ENCODE peak calls at places on chromosomes 16 and 17, in five cellular contexts. N is stomach, T is heart left ventricle, I is prostate gland, L is tibial nerve. E is an unnamed sample.

GRCh38 chr16:67341250-67341649 is 14.6 kb downstream of the LRRC36 start:
- DNase-seq in I (no peak), N (no peak), T (no peak), L (no peak), E (no peak)

GRCh38 chr17:3896108-3897099 is 3.6 kb upstream of the CAMKK1 start:
- DNase-seq in I (no peak), L (no peak), N (no peak), T (no peak), E (peak)

GRCh38 chr16:54928016-54928356 is 2.7 kb upstream of the IRX5 start:
- DNase-seq in L (no peak), N (no peak), T (no peak), I (no peak), E (no peak)

GRCh38 chr16:83214671-83215070 is 587.9 kb downstream of the CDH13 start:
- DNase-seq in L (no peak), I (no peak), T (no peak), N (no peak), E (no peak)

GRCh38 chr17:32551186-32551955 is 64.6 kb downstream of the CDK5R1 start:
- DNase-seq in L (no peak), I (no peak), T (no peak), N (no peak), E (no peak)

GRCh38 chr17:38426441-38426840 is 1.8 kb upstream of the ARHGAP23 start:
- DNase-seq in N (no peak), T (no peak), I (no peak), L (no peak), E (no peak)

GRCh38 chr16:50583211-50583610 is 35.0 kb downstream of the NKD1 start:
- DNase-seq in T (no peak), L (no peak), I (no peak), N (no peak), E (no peak)

GRCh38 chr17:78596871-78597635 is 19.9 kb upstream of the DNAH17 start:
- DNase-seq in N (no peak), L (no peak), T (peak), I (no peak), E (no peak)

GRCh38 chr16:83136419-83136818 is 509.6 kb downstream of the CDH13 start:
- DNase-seq in T (no peak), I (no peak), N (no peak), L (no peak), E (no peak)

DNA sequence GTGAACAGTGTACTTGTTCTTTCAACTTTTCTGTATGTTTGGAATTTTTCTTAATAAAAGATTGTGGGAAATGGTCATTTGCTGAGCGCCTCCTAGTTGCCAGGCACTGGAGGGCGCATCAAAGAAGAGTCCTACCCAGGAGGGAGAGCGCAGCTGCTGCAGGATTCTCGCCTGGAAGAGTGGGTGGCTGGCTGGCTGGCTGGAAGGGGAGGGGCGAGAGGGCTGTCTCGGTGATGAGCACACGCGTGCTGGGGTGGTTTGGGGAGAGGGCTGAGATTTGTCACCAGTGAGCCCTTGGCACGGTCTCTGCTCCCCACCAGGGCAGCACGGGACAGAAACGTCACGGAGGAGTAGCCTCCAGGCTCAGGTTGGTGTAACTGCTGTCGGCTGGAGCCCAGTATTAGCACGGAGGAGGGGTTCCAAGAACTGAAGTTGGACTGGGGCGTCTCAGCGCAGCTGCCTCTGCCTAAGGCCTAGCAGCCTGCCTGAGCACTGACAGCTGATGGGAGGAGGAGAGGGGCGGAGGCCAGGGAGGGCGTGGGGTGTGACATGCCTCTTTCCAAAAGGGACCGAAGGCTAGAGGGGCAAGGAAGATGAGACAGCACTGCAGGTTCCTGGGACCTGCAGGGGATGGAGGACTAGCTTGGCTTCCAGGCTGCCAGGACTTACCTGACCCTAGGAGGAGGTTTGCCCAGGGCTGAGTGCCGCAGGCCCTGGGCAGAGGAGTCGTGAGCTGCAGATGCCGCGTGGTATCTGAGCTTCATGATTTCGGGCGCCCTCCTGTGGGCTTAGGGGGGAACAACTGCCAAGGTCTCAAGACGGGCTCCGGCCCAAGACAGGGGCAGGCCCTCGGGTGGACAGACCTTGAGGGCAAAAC is 5.7 kb downstream of the LDHD start:
- DNase-seq in T (peak), N (peak), I (peak), L (peak), E (peak)
- TF ChIP-seq POLR2A in T (no peak), N (no peak), I (no peak), L (no peak), E (no peak)

GRCh38 chr17:50864747-50865059 is 1.5 kb downstream of the TOB1 start:
- DNase-seq in N (no peak), T (no peak), L (no peak), I (no peak), E (no peak)

GRCh38 chr17:50865868-50866260 is 290 bp downstream of the TOB1 start:
- DNase-seq in T (no peak), N (no peak), L (no peak), I (no peak), E (no peak)

GRCh38 chr17:50865060-50865867 is 890 bp downstream of the TOB1 start:
- DNase-seq in N (peak), L (peak), T (peak), I (peak), E (peak)

GRCh38 chr17:50863221-50863843 is 2.8 kb downstream of the TOB1 start:
- DNase-seq in I (peak), L (peak), T (no peak), N (peak), E (peak)

DNA sequence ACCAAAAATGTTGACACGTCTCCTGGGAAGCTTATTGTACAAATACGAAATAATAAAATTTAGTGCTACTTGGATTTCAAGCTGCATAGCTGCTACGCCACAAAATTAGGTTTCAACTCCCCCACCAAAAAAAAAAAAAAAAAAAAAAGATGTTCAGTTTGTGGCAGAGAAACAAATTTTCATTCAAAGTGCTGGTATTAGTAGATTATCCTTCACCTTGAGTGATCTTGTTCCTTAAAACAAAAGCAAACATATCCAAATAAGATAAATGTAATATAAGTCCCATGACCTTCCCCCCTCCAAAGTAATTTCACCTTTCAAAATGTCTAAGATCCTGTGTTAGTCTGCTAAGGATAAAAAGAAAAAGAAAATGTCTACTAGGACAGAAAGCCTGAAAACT is 2.2 kb downstream of the TOB1 start:
- DNase-seq in T (no peak), N (no peak), L (no peak), I (no peak), E (no peak)
- H3K4me3 ChIP-seq in T (peak), N (peak), L (peak), I (peak), E (peak)

DNA sequence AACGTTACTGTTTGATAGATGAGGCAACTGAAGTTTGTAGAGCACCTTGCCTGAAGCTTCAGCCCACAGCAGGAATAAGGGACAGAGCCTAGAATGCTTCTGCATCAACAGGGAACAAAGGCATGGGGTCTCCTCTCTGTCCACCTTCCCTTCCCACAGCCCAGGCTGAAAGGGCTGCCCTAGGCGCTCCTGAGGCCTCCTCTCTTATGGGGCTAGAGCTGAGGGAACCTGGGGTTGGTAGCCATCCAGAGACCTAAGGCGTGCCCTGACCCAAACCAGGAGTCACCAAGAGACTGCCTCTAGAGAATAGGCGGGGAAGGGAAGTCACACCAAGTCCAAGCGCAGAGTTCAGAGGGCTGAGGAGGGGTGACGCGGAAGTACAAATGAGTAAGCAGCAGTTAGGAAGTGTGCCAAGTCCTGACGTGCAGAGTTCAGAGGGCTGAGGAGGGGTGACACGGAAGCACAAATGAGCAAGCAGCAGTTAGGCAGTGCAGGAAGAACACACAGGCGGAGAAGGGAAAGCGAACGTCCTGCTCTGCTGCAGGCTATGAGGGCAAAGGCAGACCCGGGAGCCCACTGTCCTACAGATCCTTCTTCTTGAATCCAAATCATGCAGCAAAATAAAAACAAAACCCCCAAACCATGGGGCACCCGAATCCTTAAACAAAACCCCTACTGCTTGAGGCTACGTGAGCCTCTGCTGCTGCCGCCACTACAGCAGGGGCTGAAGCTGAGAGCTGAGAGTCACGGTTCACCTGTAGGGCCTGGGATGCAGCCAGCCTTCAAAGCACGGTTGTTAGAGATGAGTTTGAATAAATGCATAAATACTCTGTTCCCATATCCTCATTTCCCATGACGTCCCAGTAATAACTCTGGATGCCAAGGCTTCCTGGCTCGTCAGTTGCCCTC is 2.7 kb upstream of the SPG7 start:
- DNase-seq in T (peak), I (peak), L (peak), N (peak), E (peak)
- TF ChIP-seq POLR2A in T (peak), I (no peak), L (peak), N (no peak), E (peak)

GRCh38 chr16:1494711-1495110 is 1.6 kb downstream of the TELO2 start:
- DNase-seq in N (no peak), L (no peak), T (peak), I (no peak), E (no peak)
- H3K4me3 ChIP-seq in N (peak), L (no peak), T (peak), I (peak), E (no peak)

DNA sequence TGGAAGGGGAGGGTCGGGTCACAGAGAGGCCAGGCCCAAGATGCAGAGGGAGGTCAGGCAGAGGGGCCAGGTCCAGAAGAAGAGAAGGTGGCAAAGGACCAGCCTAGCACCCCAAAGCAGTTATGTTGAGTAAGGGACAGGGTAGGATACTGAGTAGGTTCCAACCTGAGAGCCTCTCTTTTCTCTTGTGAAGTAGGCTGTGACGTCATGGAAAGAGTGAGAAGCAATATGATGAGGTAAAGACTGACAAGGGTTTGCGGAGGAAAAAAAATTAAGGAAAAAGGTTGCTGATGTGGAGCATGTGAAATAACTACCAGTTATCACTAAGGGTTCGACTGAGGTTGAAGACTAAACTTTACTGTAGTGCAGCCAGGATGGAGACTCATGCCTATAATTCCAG is 53.1 kb downstream of the SKAP1 start:
- DNase-seq in I (no peak), T (no peak), N (no peak), L (no peak), E (no peak)
- TF ChIP-seq POLR2A in I (no peak), T (no peak), N (no peak), L (no peak), E (no peak)

GRCh38 chr17:53765129-53765528 is 57.6 kb upstream of the KIF2B start:
- DNase-seq in L (no peak), N (no peak), I (no peak), T (no peak), E (no peak)

DNA sequence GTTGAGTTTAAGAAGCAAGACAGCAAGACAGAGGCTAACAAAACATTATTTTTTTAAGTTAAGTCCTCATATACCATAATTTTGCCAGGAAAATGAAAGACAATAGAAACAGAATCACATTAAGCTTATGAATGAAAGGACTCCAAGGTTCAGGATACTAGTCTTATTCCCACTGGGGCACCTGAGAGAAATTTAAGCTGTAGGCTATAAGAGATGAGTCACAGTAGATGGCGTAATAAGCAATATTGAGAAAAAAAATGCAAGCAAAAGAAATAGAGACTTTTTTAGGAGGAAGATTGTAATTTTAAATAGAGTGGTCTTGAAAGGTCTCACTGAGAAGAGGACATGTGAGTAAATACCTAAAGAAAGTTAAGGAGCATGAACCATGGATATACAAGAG is 57.1 kb upstream of the KIF2B start:
- DNase-seq in N (no peak), I (no peak), T (no peak), L (no peak), E (no peak)
- H3K4me3 ChIP-seq in N (no peak), I (no peak), T (no peak), L (no peak), E (no peak)

DNA sequence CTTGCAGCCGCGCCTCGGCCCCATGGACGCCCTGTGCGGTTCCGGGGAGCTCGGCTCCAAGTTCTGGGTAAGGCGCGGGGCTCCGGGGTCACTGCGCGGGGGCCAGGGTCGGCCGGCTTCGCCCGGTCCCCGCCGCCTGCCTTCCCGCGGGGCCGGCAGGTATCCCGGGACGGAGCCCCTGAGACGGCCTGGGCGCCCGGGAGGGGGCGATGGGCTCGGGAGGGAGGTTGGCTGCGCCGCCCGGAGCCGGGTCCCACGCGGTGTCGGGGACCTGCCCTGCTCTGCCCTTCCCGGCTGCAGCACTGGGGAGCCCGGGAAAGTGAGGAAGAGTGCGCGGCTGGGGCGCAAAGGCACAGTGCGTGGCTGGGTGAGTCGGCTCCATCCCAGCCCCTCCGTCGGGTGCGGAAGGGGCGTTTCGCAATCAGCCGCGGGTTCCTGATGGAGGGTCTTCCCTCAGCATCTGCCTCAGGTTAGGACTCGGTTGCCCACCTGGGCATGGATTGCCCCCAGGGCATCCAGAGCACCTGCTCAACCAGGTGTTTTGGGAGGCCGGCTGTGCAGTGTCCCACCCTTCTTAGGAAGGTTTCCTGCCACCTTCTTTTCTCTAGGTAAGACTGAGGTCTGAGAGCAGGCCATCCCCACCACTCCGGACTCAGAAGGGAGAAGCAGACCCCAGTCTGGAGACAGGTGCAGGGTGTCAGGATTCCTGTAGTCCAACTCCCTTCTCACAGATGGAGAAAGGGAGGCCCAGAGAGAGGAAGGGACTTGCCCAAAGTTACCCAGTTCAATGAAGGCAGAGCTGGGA is 436 bp downstream of the ABCC3 start:
- DNase-seq in I (no peak), L (no peak), T (no peak), N (no peak), E (peak)
- TF ChIP-seq POLR2A in I (no peak), L (no peak), T (no peak), N (no peak), E (peak)

GRCh38 chr16:56995136-56995805 is 5.9 kb downstream of the NLRC5 start:
- DNase-seq in I (no peak), T (no peak), L (no peak), N (no peak), E (no peak)

GRCh38 chr16:56997931-56998330 is 8.6 kb downstream of the NLRC5 start:
- DNase-seq in I (no peak), N (no peak), T (no peak), L (no peak), E (no peak)

GRCh38 chr16:56998352-56998751 is 9.0 kb downstream of the NLRC5 start:
- DNase-seq in N (no peak), T (no peak), I (no peak), L (no peak), E (no peak)

GRCh38 chr16:56998861-56999260 is 9.5 kb downstream of the NLRC5 start:
- DNase-seq in T (no peak), N (no peak), I (no peak), L (no peak), E (no peak)

DNA sequence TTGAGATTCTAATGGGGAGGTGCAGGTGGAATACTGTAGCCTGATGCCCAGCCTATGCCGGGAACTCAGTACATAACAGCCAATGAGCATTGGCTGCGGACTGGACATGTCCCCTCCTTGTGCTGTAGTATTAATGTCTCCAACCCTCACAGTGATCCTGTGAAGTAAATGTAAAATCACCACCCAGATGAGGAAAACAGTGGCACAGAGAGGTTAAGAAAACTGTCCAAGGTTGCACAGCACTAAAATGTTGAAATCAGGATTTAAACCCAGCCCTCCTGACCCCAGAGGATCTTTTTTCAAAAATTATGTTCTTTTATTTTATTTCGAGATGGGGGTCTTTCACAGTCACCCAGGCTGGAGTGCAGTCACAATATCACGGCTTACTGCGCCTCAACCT is 7.9 kb downstream of the NLRC5 start:
- DNase-seq in I (no peak), L (no peak), N (no peak), T (no peak), E (no peak)
- H3K4me3 ChIP-seq in I (no peak), L (no peak), N (no peak), T (no peak), E (no peak)

E was measured in body of pancreas.